ENCODE peak calls at places on chromosomes 12 and 14, in eight cellular contexts. One of them, this sample, is unnamed.

GRCh38 chr14:28661171-28661772 is 105.3 kb upstream of the FOXG1 start:
- DNase-seq in IMR-90: peak; percentile 28
- DNase-seq in OCI-LY7: no peak
- DNase-seq in neural progenitor cell: peak; percentile 37
- DNase-seq in K562: no peak
- DNase-seq in A549: no peak
- DNase-seq in PC-9: peak; percentile 38
- DNase-seq in neuronal stem cell: no peak
- DNase-seq in this sample: no peak

GRCh38 chr12:121933522-121934317 is 15.3 kb downstream of the CFAP251 start:
- DNase-seq in A549: no peak
- DNase-seq in K562: peak; percentile 96
- DNase-seq in neural progenitor cell: peak; percentile 44
- DNase-seq in OCI-LY7: no peak
- DNase-seq in neuronal stem cell: no peak
- DNase-seq in PC-9: no peak
- DNase-seq in IMR-90: peak; percentile 42
- DNase-seq in this sample: no peak

GRCh38 chr14:76961631-76962302 is 66.7 kb downstream of the IRF2BPL start:
- DNase-seq in K562: peak; percentile 93
- DNase-seq in neural progenitor cell: peak; percentile 83
- DNase-seq in OCI-LY7: peak; percentile 91
- DNase-seq in PC-9: peak; percentile 100
- DNase-seq in IMR-90: peak; percentile 97
- DNase-seq in neuronal stem cell: peak; percentile 82
- DNase-seq in A549: peak; percentile 79
- DNase-seq in this sample: peak; percentile 98

GRCh38 chr12:49325606-49326005 is 2.6 kb downstream of the TROAP start:
- DNase-seq in neural progenitor cell: no peak
- DNase-seq in IMR-90: no peak
- DNase-seq in neuronal stem cell: no peak
- DNase-seq in OCI-LY7: no peak
- DNase-seq in K562: no peak
- DNase-seq in A549: no peak
- DNase-seq in PC-9: no peak
- DNase-seq in this sample: no peak

GRCh38 chr14:75934998-75935628 is 46.7 kb downstream of the TGFB3 start:
- DNase-seq in A549: no peak
- DNase-seq in K562: peak; percentile 73
- DNase-seq in neuronal stem cell: no peak
- DNase-seq in OCI-LY7: no peak
- DNase-seq in IMR-90: no peak
- DNase-seq in PC-9: no peak
- DNase-seq in neural progenitor cell: no peak
- DNase-seq in this sample: no peak

GRCh38 chr12:49225551-49226166 is 36.8 kb upstream of the TUBA1A start:
- DNase-seq in IMR-90: peak; percentile 40
- DNase-seq in A549: no peak
- DNase-seq in PC-9: peak; percentile 39
- DNase-seq in neuronal stem cell: no peak
- DNase-seq in OCI-LY7: no peak
- DNase-seq in neural progenitor cell: no peak
- DNase-seq in K562: peak; percentile 59
- DNase-seq in this sample: no peak

GRCh38 chr12:54564768-54565167 is 15.4 kb downstream of the PDE1B start:
- DNase-seq in neuronal stem cell: no peak
- DNase-seq in A549: no peak
- DNase-seq in IMR-90: no peak
- DNase-seq in neural progenitor cell: peak; percentile 54
- DNase-seq in PC-9: no peak
- DNase-seq in OCI-LY7: no peak
- DNase-seq in K562: no peak
- DNase-seq in this sample: no peak

GRCh38 chr14:23831591-23831990 is 122.0 kb upstream of the DHRS4 start:
- DNase-seq in IMR-90: no peak
- DNase-seq in K562: no peak
- DNase-seq in A549: no peak
- DNase-seq in neuronal stem cell: no peak
- DNase-seq in neural progenitor cell: no peak
- DNase-seq in PC-9: no peak
- DNase-seq in OCI-LY7: no peak
- DNase-seq in this sample: no peak

GRCh38 chr14:55745906-55746305 is 165.9 kb downstream of the KTN1 start:
- DNase-seq in neural progenitor cell: no peak
- DNase-seq in K562: no peak
- DNase-seq in OCI-LY7: no peak
- DNase-seq in neuronal stem cell: no peak
- DNase-seq in PC-9: no peak
- DNase-seq in IMR-90: no peak
- DNase-seq in A549: no peak
- DNase-seq in this sample: no peak

GRCh38 chr12:128609861-128610260 is 213.9 kb downstream of the SLC15A4 start:
- DNase-seq in OCI-LY7: no peak
- DNase-seq in neuronal stem cell: peak; percentile 32
- DNase-seq in A549: no peak
- DNase-seq in IMR-90: no peak
- DNase-seq in K562: no peak
- DNase-seq in PC-9: no peak
- DNase-seq in neural progenitor cell: peak; percentile 68
- DNase-seq in this sample: peak; percentile 16

GRCh38 chr12:29879606-29880308 is 96.0 kb upstream of the TMTC1 start:
- DNase-seq in neural progenitor cell: no peak
- DNase-seq in K562: no peak
- DNase-seq in OCI-LY7: no peak
- DNase-seq in A549: no peak
- DNase-seq in PC-9: no peak
- DNase-seq in neuronal stem cell: no peak
- DNase-seq in IMR-90: no peak
- DNase-seq in this sample: no peak

GRCh38 chr12:2507811-2508210 is 287.0 kb upstream of the FKBP4 start:
- DNase-seq in K562: no peak
- DNase-seq in OCI-LY7: no peak
- DNase-seq in A549: no peak
- DNase-seq in IMR-90: no peak
- DNase-seq in PC-9: no peak
- DNase-seq in neural progenitor cell: peak; percentile 39
- DNase-seq in neuronal stem cell: no peak
- DNase-seq in this sample: no peak

GRCh38 chr12:34363050-34363673 is 340.9 kb downstream of the ALG10 start:
- DNase-seq in K562: peak; percentile 54
- DNase-seq in PC-9: no peak
- DNase-seq in A549: peak; percentile 74
- DNase-seq in IMR-90: no peak
- DNase-seq in OCI-LY7: no peak
- DNase-seq in neural progenitor cell: no peak
- DNase-seq in neuronal stem cell: no peak
- DNase-seq in this sample: no peak
- H3K4me2 ChIP-seq in K562: peak overlapping the region; percentile 67
- H3K4me2 ChIP-seq in PC-9: peak overlapping the region; percentile 37
- H3K4me2 ChIP-seq in A549: peak overlapping the region; percentile 71
- H3K4me2 ChIP-seq in IMR-90: no peak overlapping the region
- H3K4me2 ChIP-seq in OCI-LY7: no peak overlapping the region
- H3K4me2 ChIP-seq in neural progenitor cell: no peak overlapping the region
- H3K4me2 ChIP-seq in neuronal stem cell: no peak overlapping the region
- H3K4me2 ChIP-seq in this sample: no peak overlapping the region

DNA sequence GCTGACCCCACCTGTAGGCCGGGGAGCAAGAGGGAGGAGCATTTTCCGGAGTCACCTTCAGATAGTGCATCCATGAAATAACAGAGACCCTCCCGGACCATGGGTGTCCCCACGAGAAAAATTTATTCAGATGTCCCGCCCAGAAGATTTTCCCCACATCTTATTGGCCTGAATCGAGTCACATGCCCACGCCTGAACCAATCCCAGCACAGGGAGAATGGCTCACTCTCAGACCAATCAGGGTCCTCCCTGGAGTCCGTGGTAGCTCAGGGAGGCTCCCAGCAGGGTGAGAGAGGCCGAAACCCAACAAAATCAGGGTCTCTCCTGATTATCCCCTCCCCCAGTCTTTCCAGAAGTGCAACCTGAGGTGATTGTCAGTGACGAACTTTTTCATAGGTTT is 16.4 kb upstream of the NCOR2 start:
- DNase-seq in A549: no peak
- DNase-seq in OCI-LY7: peak; percentile 44
- DNase-seq in neuronal stem cell: no peak
- DNase-seq in neural progenitor cell: no peak
- DNase-seq in IMR-90: no peak
- DNase-seq in K562: peak; percentile 52
- DNase-seq in PC-9: no peak
- DNase-seq in this sample: no peak
- H3K4me2 ChIP-seq in A549: no peak overlapping the region
- H3K4me2 ChIP-seq in OCI-LY7: no peak overlapping the region
- H3K4me2 ChIP-seq in neuronal stem cell: no peak overlapping the region
- H3K4me2 ChIP-seq in neural progenitor cell: no peak overlapping the region
- H3K4me2 ChIP-seq in IMR-90: no peak overlapping the region
- H3K4me2 ChIP-seq in K562: peak overlapping the region; percentile 15
- H3K4me2 ChIP-seq in PC-9: no peak overlapping the region
- H3K4me2 ChIP-seq in this sample: no peak overlapping the region

GRCh38 chr12:62841841-62842240 is 93.1 kb downstream of the PPM1H start:
- DNase-seq in A549: no peak
- DNase-seq in PC-9: no peak
- DNase-seq in OCI-LY7: no peak
- DNase-seq in IMR-90: no peak
- DNase-seq in neural progenitor cell: no peak
- DNase-seq in neuronal stem cell: no peak
- DNase-seq in K562: no peak
- DNase-seq in this sample: no peak
- H3K4me2 ChIP-seq in A549: no peak overlapping the region
- H3K4me2 ChIP-seq in PC-9: no peak overlapping the region
- H3K4me2 ChIP-seq in OCI-LY7: no peak overlapping the region
- H3K4me2 ChIP-seq in IMR-90: no peak overlapping the region
- H3K4me2 ChIP-seq in neural progenitor cell: no peak overlapping the region
- H3K4me2 ChIP-seq in neuronal stem cell: no peak overlapping the region
- H3K4me2 ChIP-seq in K562: no peak overlapping the region
- H3K4me2 ChIP-seq in this sample: no peak overlapping the region

GRCh38 chr14:91402278-91403068 is 15.1 kb downstream of the CCDC88C start:
- DNase-seq in neural progenitor cell: no peak
- DNase-seq in IMR-90: no peak
- DNase-seq in OCI-LY7: no peak
- DNase-seq in K562: peak; percentile 89
- DNase-seq in PC-9: no peak
- DNase-seq in A549: no peak
- DNase-seq in neuronal stem cell: no peak
- DNase-seq in this sample: no peak
- H3K4me2 ChIP-seq in neural progenitor cell: no peak overlapping the region
- H3K4me2 ChIP-seq in IMR-90: no peak overlapping the region
- H3K4me2 ChIP-seq in OCI-LY7: peak overlapping the region; percentile 64
- H3K4me2 ChIP-seq in K562: peak overlapping the region; percentile 82
- H3K4me2 ChIP-seq in PC-9: no peak overlapping the region
- H3K4me2 ChIP-seq in A549: no peak overlapping the region
- H3K4me2 ChIP-seq in neuronal stem cell: no peak overlapping the region
- H3K4me2 ChIP-seq in this sample: no peak overlapping the region

DNA sequence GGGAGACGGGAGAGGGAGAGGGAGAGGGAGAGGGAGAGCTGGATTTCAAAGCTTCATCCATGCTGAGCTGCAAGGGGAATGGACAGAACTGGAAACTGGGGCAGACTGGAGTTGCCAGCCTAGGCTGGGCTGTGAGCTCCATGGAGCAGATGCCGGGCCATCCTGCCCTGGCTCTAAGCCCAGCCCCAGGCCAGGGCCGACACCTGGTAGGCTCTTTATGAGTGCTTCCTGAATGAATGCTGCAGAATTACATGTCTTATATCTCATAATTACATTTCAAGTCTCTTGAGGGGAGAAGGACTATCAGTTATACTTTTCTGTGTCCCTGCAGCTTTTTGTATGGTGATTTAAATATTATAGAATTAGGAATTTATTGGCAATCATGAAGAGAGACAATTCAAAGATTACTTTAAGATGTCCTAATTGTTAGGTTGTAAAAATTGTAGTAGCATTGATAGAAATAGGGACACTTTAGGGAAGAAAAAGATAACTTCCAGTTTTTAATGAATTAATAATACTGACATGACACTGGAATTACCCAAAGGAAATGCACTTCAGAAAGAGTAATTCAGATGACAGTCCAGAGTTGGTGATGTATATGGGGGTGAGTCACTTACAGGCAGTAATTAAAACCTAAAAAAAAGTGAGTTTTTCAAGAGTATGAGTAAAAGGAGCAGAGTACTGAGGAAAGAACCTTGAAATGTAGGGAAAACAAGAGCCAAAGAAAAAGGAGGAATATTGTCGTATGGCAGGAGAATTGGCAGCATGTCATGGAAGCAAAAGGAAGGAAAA is 29.0 kb downstream of the SCYL2 start:
- DNase-seq in IMR-90: peak; percentile 56
- DNase-seq in PC-9: no peak
- DNase-seq in neuronal stem cell: no peak
- DNase-seq in OCI-LY7: no peak
- DNase-seq in A549: no peak
- DNase-seq in neural progenitor cell: no peak
- DNase-seq in K562: no peak
- DNase-seq in this sample: no peak
- H3K4me2 ChIP-seq in IMR-90: no peak overlapping the region
- H3K4me2 ChIP-seq in PC-9: no peak overlapping the region
- H3K4me2 ChIP-seq in neuronal stem cell: no peak overlapping the region
- H3K4me2 ChIP-seq in OCI-LY7: no peak overlapping the region
- H3K4me2 ChIP-seq in A549: no peak overlapping the region
- H3K4me2 ChIP-seq in neural progenitor cell: no peak overlapping the region
- H3K4me2 ChIP-seq in K562: no peak overlapping the region
- H3K4me2 ChIP-seq in this sample: no peak overlapping the region

GRCh38 chr12:105291531-105291930 is 39.0 kb upstream of the C12orf75 start:
- DNase-seq in PC-9: no peak
- DNase-seq in IMR-90: no peak
- DNase-seq in OCI-LY7: no peak
- DNase-seq in K562: no peak
- DNase-seq in neuronal stem cell: no peak
- DNase-seq in neural progenitor cell: no peak
- DNase-seq in A549: no peak
- DNase-seq in this sample: no peak
- H3K4me2 ChIP-seq in PC-9: no peak overlapping the region
- H3K4me2 ChIP-seq in IMR-90: no peak overlapping the region
- H3K4me2 ChIP-seq in OCI-LY7: no peak overlapping the region
- H3K4me2 ChIP-seq in K562: no peak overlapping the region
- H3K4me2 ChIP-seq in neuronal stem cell: no peak overlapping the region
- H3K4me2 ChIP-seq in neural progenitor cell: no peak overlapping the region
- H3K4me2 ChIP-seq in A549: no peak overlapping the region
- H3K4me2 ChIP-seq in this sample: no peak overlapping the region

GRCh38 chr12:111819191-111820158 is 22.6 kb upstream of the MAPKAPK5 start:
- DNase-seq in OCI-LY7: peak; percentile 59
- DNase-seq in IMR-90: no peak
- DNase-seq in neural progenitor cell: no peak
- DNase-seq in neuronal stem cell: no peak
- DNase-seq in K562: no peak
- DNase-seq in A549: no peak
- DNase-seq in PC-9: peak; percentile 86
- DNase-seq in this sample: no peak
- H3K4me2 ChIP-seq in OCI-LY7: peak overlapping the region; percentile 33
- H3K4me2 ChIP-seq in IMR-90: no peak overlapping the region
- H3K4me2 ChIP-seq in neural progenitor cell: no peak overlapping the region
- H3K4me2 ChIP-seq in neuronal stem cell: no peak overlapping the region
- H3K4me2 ChIP-seq in K562: no peak overlapping the region
- H3K4me2 ChIP-seq in A549: no peak overlapping the region
- H3K4me2 ChIP-seq in PC-9: peak overlapping the region; percentile 43
- H3K4me2 ChIP-seq in this sample: no peak overlapping the region